ENCODE peak calls at places on chromosomes 12 and 14, in eight cellular contexts. G, A, P, F, H, S, Z and Y are unnamed samples.

GRCh38 chr14:97703006-97703760 is 906.0 kb downstream of the VRK1 start:
- DNase-seq in Z (peak; percentile 69), S (no peak), G (no peak), A (peak; percentile 50), P (no peak), F (no peak), H (no peak), Y (no peak)

GRCh38 chr12:60106207-60106606 is 510.4 kb downstream of the SLC16A7 start:
- DNase-seq in P (no peak), A (no peak), Z (no peak), H (no peak), G (no peak), F (no peak), S (no peak), Y (peak; percentile 47)

GRCh38 chr14:39015360-39015961 is 87.6 kb downstream of the SEC23A start:
- DNase-seq in Z (no peak), G (peak; percentile 50), H (no peak), S (no peak), F (no peak), P (peak; percentile 26), A (no peak), Y (peak; percentile 59)

GRCh38 chr12:50211392-50212070 is 44.4 kb upstream of the CERS5 start:
- DNase-seq in A (no peak), F (no peak), Z (no peak), P (no peak), S (no peak), H (no peak), G (no peak), Y (no peak)

GRCh38 chr12:48164456-48164855 is 7.1 kb upstream of the ASB8 start:
- DNase-seq in A (no peak), S (no peak), H (no peak), F (no peak), Z (no peak), G (no peak), P (no peak), Y (no peak)

GRCh38 chr12:12405882-12406281 is 49.0 kb downstream of the BORCS5 start:
- DNase-seq in P (peak; percentile 78), A (no peak), G (peak; percentile 76), Z (no peak), S (no peak), H (no peak), F (no peak), Y (no peak)

GRCh38 chr12:57726884-57727757 is 11.4 kb downstream of the AGAP2 start:
- DNase-seq in Z (no peak), S (no peak), A (peak; percentile 31), F (no peak), G (no peak), H (no peak), P (no peak), Y (no peak)

GRCh38 chr12:71440393-71441349 is 1.1 kb downstream of the LGR5 start:
- DNase-seq in S (no peak), P (peak; percentile 91), A (no peak), H (no peak), Z (no peak), G (peak; percentile 65), F (no peak), Y (no peak)

GRCh38 chr14:39847191-39847590 is 415.0 kb upstream of the FBXO33 start:
- DNase-seq in Z (no peak), F (no peak), H (no peak), G (no peak), S (no peak), A (no peak), P (no peak), Y (no peak)